ENCODE peak calls at places on chromosomes 13 and 19, in eight cellular contexts. One of them, this sample, is unnamed.
A peak's percentile ranks its signal among the peaks of the same experiment; 100 is the strongest.

GRCh38 chr19:12745166-12745897 is 6.3 kb upstream of the BEST2 start:
- DNase-seq in Peyer's patch: no peak
- DNase-seq in gastrocnemius medialis: no peak
- DNase-seq in heart left ventricle: no peak
- DNase-seq in A549: no peak
- DNase-seq in endothelial cell of umbilical vein: no peak
- DNase-seq in suprapubic skin: no peak
- DNase-seq in thyroid gland: no peak
- DNase-seq in this sample: no peak

GRCh38 chr13:46149272-46150133 is 32.5 kb downstream of the LCP1 start:
- DNase-seq in Peyer's patch: no peak
- DNase-seq in gastrocnemius medialis: no peak
- DNase-seq in heart left ventricle: no peak
- DNase-seq in A549: no peak
- DNase-seq in endothelial cell of umbilical vein: no peak
- DNase-seq in suprapubic skin: no peak
- DNase-seq in thyroid gland: no peak
- DNase-seq in this sample: no peak

GRCh38 chr19:31533114-31533513 is 183.9 kb upstream of the TSHZ3 start:
- DNase-seq in Peyer's patch: no peak
- DNase-seq in gastrocnemius medialis: no peak
- DNase-seq in heart left ventricle: no peak
- DNase-seq in A549: no peak
- DNase-seq in endothelial cell of umbilical vein: no peak
- DNase-seq in suprapubic skin: no peak
- DNase-seq in thyroid gland: no peak
- DNase-seq in this sample: no peak

GRCh38 chr19:51637362-51637978 is 7.3 kb upstream of the SIGLEC5 start:
- DNase-seq in Peyer's patch: no peak
- DNase-seq in gastrocnemius medialis: no peak
- DNase-seq in heart left ventricle: no peak
- DNase-seq in A549: peak; percentile 31
- DNase-seq in endothelial cell of umbilical vein: peak; percentile 19
- DNase-seq in suprapubic skin: no peak
- DNase-seq in thyroid gland: no peak
- DNase-seq in this sample: no peak

GRCh38 chr13:107203146-107203847 is 635.4 kb upstream of the ARGLU1 start:
- DNase-seq in Peyer's patch: no peak
- DNase-seq in gastrocnemius medialis: no peak
- DNase-seq in heart left ventricle: no peak
- DNase-seq in A549: peak; percentile 29
- DNase-seq in endothelial cell of umbilical vein: peak; percentile 82
- DNase-seq in suprapubic skin: no peak
- DNase-seq in thyroid gland: no peak
- DNase-seq in this sample: no peak

GRCh38 chr19:54414156-54414555 is 1.1 kb upstream of the TTYH1 start:
- DNase-seq in Peyer's patch: no peak
- DNase-seq in gastrocnemius medialis: no peak
- DNase-seq in heart left ventricle: no peak
- DNase-seq in A549: no peak
- DNase-seq in endothelial cell of umbilical vein: no peak
- DNase-seq in suprapubic skin: no peak
- DNase-seq in thyroid gland: no peak
- DNase-seq in this sample: no peak

GRCh38 chr19:19568802-19569756 is 31.0 kb downstream of the CILP2 start:
- DNase-seq in Peyer's patch: no peak
- DNase-seq in gastrocnemius medialis: no peak
- DNase-seq in heart left ventricle: no peak
- DNase-seq in A549: no peak
- DNase-seq in endothelial cell of umbilical vein: no peak
- DNase-seq in suprapubic skin: no peak
- DNase-seq in thyroid gland: no peak
- DNase-seq in this sample: no peak

GRCh38 chr13:46855166-46855565 is 41.7 kb downstream of the HTR2A start:
- DNase-seq in Peyer's patch: no peak
- DNase-seq in gastrocnemius medialis: no peak
- DNase-seq in heart left ventricle: no peak
- DNase-seq in A549: no peak
- DNase-seq in endothelial cell of umbilical vein: no peak
- DNase-seq in suprapubic skin: no peak
- DNase-seq in thyroid gland: no peak
- DNase-seq in this sample: no peak

GRCh38 chr13:99421758-99422555 is 79.3 kb upstream of the TM9SF2 start:
- DNase-seq in Peyer's patch: peak; percentile 46
- DNase-seq in gastrocnemius medialis: no peak
- DNase-seq in heart left ventricle: no peak
- DNase-seq in A549: no peak
- DNase-seq in endothelial cell of umbilical vein: no peak
- DNase-seq in suprapubic skin: peak; percentile 35
- DNase-seq in thyroid gland: no peak
- DNase-seq in this sample: peak; percentile 2

GRCh38 chr13:27466513-27466912 is 16.1 kb upstream of the MTIF3 start:
- DNase-seq in Peyer's patch: no peak
- DNase-seq in gastrocnemius medialis: no peak
- DNase-seq in heart left ventricle: peak; percentile 37
- DNase-seq in A549: no peak
- DNase-seq in endothelial cell of umbilical vein: no peak
- DNase-seq in suprapubic skin: no peak
- DNase-seq in thyroid gland: no peak
- DNase-seq in this sample: no peak

GRCh38 chr13:113547248-113547971 is 37.1 kb upstream of the TFDP1 start:
- DNase-seq in Peyer's patch: peak; percentile 37
- DNase-seq in gastrocnemius medialis: no peak
- DNase-seq in heart left ventricle: no peak
- DNase-seq in A549: no peak
- DNase-seq in endothelial cell of umbilical vein: peak; percentile 21
- DNase-seq in suprapubic skin: no peak
- DNase-seq in thyroid gland: no peak
- DNase-seq in this sample: no peak
- H3K27ac ChIP-seq in Peyer's patch: no peak overlapping the region
- H3K27ac ChIP-seq in gastrocnemius medialis: peak overlapping the region; percentile 45
- H3K27ac ChIP-seq in heart left ventricle: no peak overlapping the region
- H3K27ac ChIP-seq in A549: no peak overlapping the region
- H3K27ac ChIP-seq in endothelial cell of umbilical vein: peak overlapping the region; percentile 78
- H3K27ac ChIP-seq in suprapubic skin: peak overlapping the region; percentile 24
- H3K27ac ChIP-seq in thyroid gland: peak overlapping the region; percentile 7
- H3K27ac ChIP-seq in this sample: peak overlapping the region; percentile 30

GRCh38 chr13:113506025-113506685 is 15.6 kb upstream of the DCUN1D2 start:
- DNase-seq in Peyer's patch: no peak
- DNase-seq in gastrocnemius medialis: no peak
- DNase-seq in heart left ventricle: no peak
- DNase-seq in A549: no peak
- DNase-seq in endothelial cell of umbilical vein: no peak
- DNase-seq in suprapubic skin: no peak
- DNase-seq in thyroid gland: no peak
- DNase-seq in this sample: no peak
- TF ChIP-seq POLR2A in Peyer's patch: no peak
- TF ChIP-seq POLR2A in gastrocnemius medialis: no peak
- TF ChIP-seq POLR2A in heart left ventricle: no peak
- TF ChIP-seq POLR2A in A549: no peak
- TF ChIP-seq POLR2A in endothelial cell of umbilical vein: no peak
- TF ChIP-seq POLR2A in suprapubic skin: no peak
- TF ChIP-seq POLR2A in thyroid gland: no peak
- TF ChIP-seq POLR2A in this sample: no peak

GRCh38 chr13:36323408-36323807 is 22.8 kb downstream of the SPART start:
- DNase-seq in Peyer's patch: no peak
- DNase-seq in gastrocnemius medialis: no peak
- DNase-seq in heart left ventricle: no peak
- DNase-seq in A549: no peak
- DNase-seq in endothelial cell of umbilical vein: no peak
- DNase-seq in suprapubic skin: no peak
- DNase-seq in thyroid gland: no peak
- DNase-seq in this sample: no peak
- H3K27ac ChIP-seq in Peyer's patch: no peak overlapping the region
- H3K27ac ChIP-seq in gastrocnemius medialis: no peak overlapping the region
- H3K27ac ChIP-seq in heart left ventricle: no peak overlapping the region
- H3K27ac ChIP-seq in A549: no peak overlapping the region
- H3K27ac ChIP-seq in endothelial cell of umbilical vein: no peak overlapping the region
- H3K27ac ChIP-seq in suprapubic skin: no peak overlapping the region
- H3K27ac ChIP-seq in thyroid gland: no peak overlapping the region
- H3K27ac ChIP-seq in this sample: no peak overlapping the region

DNA sequence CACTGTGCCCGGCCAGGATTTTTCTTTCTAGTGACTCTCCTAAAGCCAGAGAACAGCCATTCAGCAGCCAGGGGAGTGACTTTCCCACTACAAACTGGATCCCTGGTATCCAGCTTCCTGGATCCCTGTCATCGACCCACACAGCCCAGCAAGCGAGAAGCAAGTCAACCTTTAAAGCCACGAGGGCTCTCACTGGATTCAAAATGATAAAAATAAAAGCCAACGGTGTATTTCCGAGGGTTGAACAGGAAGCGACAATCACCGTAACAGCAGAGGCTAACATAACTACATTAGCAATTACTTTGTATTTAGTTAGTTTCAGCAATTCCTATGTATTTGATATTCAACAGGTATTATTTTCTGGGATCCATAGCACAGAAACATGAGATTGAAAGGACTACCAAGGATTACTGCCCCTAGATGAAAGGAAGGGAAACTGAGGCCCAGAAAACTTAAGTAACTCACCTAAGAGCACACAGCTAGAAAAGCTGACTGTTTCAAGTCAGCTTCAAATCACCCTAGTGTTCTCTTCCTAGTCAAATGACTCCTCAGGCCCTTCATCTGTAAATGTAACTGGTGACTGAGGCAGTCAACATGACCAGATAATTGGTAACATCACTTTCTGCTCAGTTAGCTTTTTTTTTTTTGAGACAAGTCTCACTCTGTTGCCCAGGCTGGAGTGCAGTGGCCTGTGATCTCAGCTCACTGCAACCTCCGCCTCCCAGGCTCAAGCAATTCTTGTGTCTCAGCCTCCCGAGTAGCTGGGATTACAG is 2.7 kb downstream of the RFX1 start:
- DNase-seq in Peyer's patch: no peak
- DNase-seq in gastrocnemius medialis: no peak
- DNase-seq in heart left ventricle: peak; percentile 28
- DNase-seq in A549: no peak
- DNase-seq in endothelial cell of umbilical vein: peak; percentile 28
- DNase-seq in suprapubic skin: no peak
- DNase-seq in thyroid gland: no peak
- DNase-seq in this sample: no peak
- TF ChIP-seq POLR2A in Peyer's patch: no peak
- TF ChIP-seq POLR2A in gastrocnemius medialis: no peak
- TF ChIP-seq POLR2A in heart left ventricle: no peak
- TF ChIP-seq POLR2A in A549: no peak
- TF ChIP-seq POLR2A in endothelial cell of umbilical vein: no peak
- TF ChIP-seq POLR2A in suprapubic skin: no peak
- TF ChIP-seq POLR2A in thyroid gland: peak; percentile 14
- TF ChIP-seq POLR2A in this sample: no peak